ENCODE peak calls at places on chromosome 15, in ten cellular contexts. X is nephron progenitor cell; M is cardiac muscle cell; L is neural crest cell; B is CD8-positive, alpha-beta T cell; N is HepG2; K is A549; Z is GM23338; W is AG10803; H is epithelial cell of esophagus. Y is an unnamed sample.

GRCh38 chr15:43465105-43465504 is 27.9 kb downstream of the TP53BP1 start:
- DNase-seq in L (no peak), H (peak), B (no peak), W (peak), K (no peak), X (no peak), M (no peak), N (no peak), Z (no peak), Y (no peak)

GRCh38 chr15:67803996-67804843 is 21.1 kb upstream of the SKOR1 start:
- DNase-seq in H (no peak), B (no peak), X (no peak), M (no peak), L (no peak), W (no peak), N (peak), Z (peak), K (no peak), Y (no peak)

GRCh38 chr15:81296673-81297072 is 27.3 kb downstream of the STARD5 start:
- DNase-seq in L (no peak), K (no peak), B (peak), W (no peak), M (no peak), H (no peak), X (no peak), N (no peak), Z (no peak), Y (peak)

GRCh38 chr15:76310470-76311070 is 699 bp downstream of the ETFA start:
- DNase-seq in K (peak), N (no peak), W (peak), M (peak), L (peak), X (peak), Z (no peak), H (peak), B (no peak), Y (no peak)

GRCh38 chr15:72118400-72118978 is at the start of gene SENP8:
- DNase-seq in M (no peak), N (no peak), B (no peak), Z (peak), H (no peak), L (no peak), W (no peak), K (peak), X (peak), Y (no peak)

GRCh38 chr15:68305420-68305871 is 27.9 kb downstream of the FEM1B start:
- DNase-seq in L (no peak), K (no peak), N (no peak), Z (no peak), W (no peak), X (no peak), H (peak), M (no peak), B (no peak), Y (no peak)

GRCh38 chr15:83304861-83305661 is 20.6 kb upstream of the BNC1 start:
- DNase-seq in X (no peak), L (no peak), H (peak), B (no peak), M (no peak), N (no peak), K (no peak), W (no peak), Z (no peak), Y (no peak)

GRCh38 chr15:90463381-90463780 is 66.3 kb upstream of the CRTC3 start:
- DNase-seq in N (no peak), H (peak), W (peak), L (no peak), K (no peak), B (no peak), Z (no peak), X (no peak), M (no peak), Y (no peak)

GRCh38 chr15:56176996-56177395 is 66.7 kb downstream of the RFX7 start:
- DNase-seq in Z (no peak), H (peak), L (no peak), M (no peak), K (peak), N (no peak), B (no peak), W (no peak), X (no peak), Y (no peak)

GRCh38 chr15:88476635-88477038 is 9.1 kb downstream of the MRPS11 start:
- DNase-seq in M (peak), W (peak), H (peak), Z (peak), X (peak), N (peak), B (no peak), L (peak), K (peak), Y (peak)
- TF ChIP-seq CTCF in M (peak), W (peak), H (peak), Z (peak), X (peak), N (peak), B (peak), L (peak), K (peak), Y (peak)

GRCh38 chr15:39624806-39625205 is 43.9 kb downstream of the THBS1 start:
- DNase-seq in K (no peak), N (peak), W (peak), B (peak), Z (no peak), H (peak), X (no peak), L (no peak), M (no peak), Y (no peak)
- TF ChIP-seq CTCF in K (no peak), N (no peak), W (peak), B (no peak), Z (no peak), H (no peak), X (no peak), L (no peak), M (no peak), Y (no peak)

DNA sequence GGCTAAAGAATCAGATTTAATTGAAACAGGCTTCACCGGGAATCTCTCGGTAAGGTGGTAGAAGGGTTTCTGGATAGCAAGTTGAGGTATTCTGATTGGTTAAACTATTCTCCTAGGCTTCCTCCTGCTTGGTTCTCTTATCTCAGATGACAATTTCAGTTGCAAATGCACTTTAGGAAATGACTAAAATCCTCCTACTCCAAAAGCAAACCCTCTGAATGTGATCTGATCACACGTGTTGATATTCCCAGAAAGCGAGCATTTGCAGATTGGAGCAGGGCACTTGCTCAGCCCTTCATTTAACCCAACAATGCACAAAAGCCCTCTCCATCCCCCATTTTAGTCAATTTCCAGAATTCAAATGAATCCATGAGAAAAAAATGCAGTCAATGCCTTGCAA is 55.6 kb upstream of the ICE2 start:
- DNase-seq in H (no peak), Z (no peak), M (no peak), K (no peak), L (no peak), X (no peak), B (no peak), N (no peak), W (no peak), Y (no peak)
- TF ChIP-seq CTCF in H (no peak), Z (no peak), M (no peak), K (no peak), L (no peak), X (no peak), B (no peak), N (no peak), W (no peak), Y (no peak)

GRCh38 chr15:85614059-85614458 is 180.7 kb downstream of the KLHL25 start:
- DNase-seq in H (no peak), L (no peak), W (no peak), K (no peak), N (no peak), M (no peak), X (no peak), Z (no peak), B (no peak), Y (no peak)

GRCh38 chr15:85620321-85621044 is 174.2 kb downstream of the KLHL25 start:
- DNase-seq in W (peak), N (no peak), B (no peak), M (no peak), L (no peak), X (no peak), K (no peak), H (peak), Z (no peak), Y (no peak)

GRCh38 chr15:85618956-85619491 is 175.7 kb downstream of the KLHL25 start:
- DNase-seq in K (no peak), M (peak), H (peak), W (peak), B (no peak), Z (peak), X (peak), L (peak), N (no peak), Y (no peak)

GRCh38 chr15:85616549-85616948 is 178.2 kb downstream of the KLHL25 start:
- DNase-seq in B (no peak), N (no peak), L (no peak), X (no peak), K (no peak), Z (no peak), M (no peak), W (peak), H (no peak), Y (no peak)

DNA sequence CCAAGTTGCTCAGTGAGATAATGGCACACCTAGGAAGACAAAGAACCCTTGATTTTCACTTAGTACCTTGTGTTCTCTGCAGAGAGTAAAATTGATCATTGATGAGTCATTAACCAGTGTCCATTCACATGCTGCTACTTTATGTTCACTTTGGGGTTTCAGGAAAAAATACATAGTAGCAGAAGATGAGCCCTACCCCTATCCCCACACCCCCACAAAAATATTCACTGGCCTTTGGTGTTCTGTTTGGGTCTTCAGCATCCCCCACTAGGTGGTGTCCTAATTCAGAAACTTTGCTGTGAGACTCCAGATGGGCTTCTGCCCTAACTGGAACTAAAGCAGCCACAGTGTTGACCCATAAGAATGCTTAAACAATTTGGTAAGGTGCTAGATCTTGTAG is 178.8 kb downstream of the KLHL25 start:
- DNase-seq in W (peak), M (peak), L (no peak), N (peak), Z (peak), B (no peak), X (no peak), K (peak), H (no peak), Y (peak)
- TF ChIP-seq CTCF in W (peak), M (peak), L (peak), N (peak), Z (peak), B (peak), X (peak), K (peak), H (peak), Y (peak)

DNA sequence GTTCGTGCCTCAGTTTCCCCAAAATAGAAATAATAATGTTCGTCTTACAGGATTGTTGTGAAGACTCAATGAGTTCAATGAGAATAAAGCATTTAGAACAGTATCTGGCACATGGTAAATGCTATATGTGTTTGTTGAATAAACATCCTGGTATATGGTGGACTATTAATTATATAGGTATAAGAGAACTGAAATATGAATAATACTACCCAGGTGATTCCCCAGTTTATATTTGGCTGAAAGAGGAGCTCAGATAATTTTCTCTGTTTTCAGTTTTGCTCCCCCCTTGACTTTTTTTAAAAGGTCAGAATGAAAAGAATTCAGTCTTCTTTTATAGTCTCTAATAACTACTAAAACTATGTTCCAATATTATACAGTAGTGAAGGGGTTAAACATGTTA is 46.9 kb downstream of the USP8 start:
- DNase-seq in B (no peak), M (no peak), H (no peak), W (no peak), K (no peak), N (no peak), Z (no peak), L (no peak), X (no peak), Y (no peak)
- TF ChIP-seq CTCF in B (no peak), M (no peak), H (no peak), W (no peak), K (no peak), N (no peak), Z (no peak), L (no peak), X (no peak), Y (no peak)

DNA sequence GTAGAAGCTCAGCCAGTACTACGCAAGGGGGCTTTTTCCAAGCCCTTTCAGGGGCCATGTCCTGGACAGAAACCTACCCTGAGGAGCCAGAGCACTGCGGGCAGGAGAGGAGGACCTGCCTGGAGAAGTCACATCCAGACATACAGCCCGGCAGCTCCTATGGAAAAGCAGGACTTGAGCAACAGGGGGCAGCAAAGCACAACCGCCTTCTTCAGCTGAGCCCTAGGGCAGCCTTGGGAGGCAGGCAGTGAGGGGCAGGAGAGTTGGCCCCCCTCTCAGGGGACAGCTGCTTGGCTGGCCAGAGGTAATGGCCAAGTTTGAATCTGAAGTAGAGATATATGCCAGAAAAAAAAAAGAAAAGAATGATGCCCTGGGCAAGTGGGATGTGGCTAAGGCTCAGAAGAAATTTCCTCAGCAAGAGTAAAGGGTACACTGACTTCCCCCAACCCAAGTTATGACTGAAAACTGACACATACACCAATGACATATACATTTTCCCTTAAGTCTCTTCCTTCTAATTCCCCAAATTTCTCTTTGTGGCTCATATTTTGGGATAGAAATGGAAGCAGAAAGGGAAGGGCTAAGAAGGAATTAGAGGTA is 56.9 kb downstream of the CYP19A1 start:
- DNase-seq in W (peak), N (peak), X (peak), L (peak), H (peak), B (no peak), K (peak), Z (peak), M (peak), Y (peak)
- TF ChIP-seq CTCF in W (peak), N (peak), X (peak), L (peak), H (peak), B (no peak), K (peak), Z (peak), M (peak), Y (peak)

DNA sequence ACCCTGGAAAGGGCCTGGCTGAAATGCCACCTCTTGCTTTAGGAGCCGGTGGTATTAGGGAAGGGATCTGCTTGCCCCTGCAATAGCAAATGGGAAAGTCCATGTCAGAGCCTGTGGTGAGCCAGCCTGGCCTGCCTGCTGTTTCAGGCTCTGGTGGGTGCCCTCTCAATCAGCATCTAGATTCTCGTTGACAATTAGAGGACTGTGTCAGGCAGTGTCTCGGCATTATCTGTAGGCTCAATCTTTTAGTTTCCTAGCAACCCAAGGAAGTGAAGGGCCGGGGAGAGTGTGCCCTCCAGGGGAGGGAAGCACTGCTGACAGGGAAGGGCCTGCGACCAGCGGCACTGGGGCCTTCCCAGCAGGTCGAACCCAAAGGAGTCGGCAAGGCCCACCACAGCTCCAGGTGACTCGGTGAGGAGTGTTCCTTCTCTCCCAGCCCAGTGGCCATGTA is 42.1 kb downstream of the TLE3 start:
- DNase-seq in H (no peak), N (no peak), B (no peak), Z (no peak), W (no peak), M (no peak), X (no peak), L (no peak), K (no peak), Y (no peak)
- TF ChIP-seq CTCF in H (no peak), N (no peak), B (no peak), Z (no peak), W (no peak), M (no peak), X (no peak), L (no peak), K (no peak), Y (no peak)

DNA sequence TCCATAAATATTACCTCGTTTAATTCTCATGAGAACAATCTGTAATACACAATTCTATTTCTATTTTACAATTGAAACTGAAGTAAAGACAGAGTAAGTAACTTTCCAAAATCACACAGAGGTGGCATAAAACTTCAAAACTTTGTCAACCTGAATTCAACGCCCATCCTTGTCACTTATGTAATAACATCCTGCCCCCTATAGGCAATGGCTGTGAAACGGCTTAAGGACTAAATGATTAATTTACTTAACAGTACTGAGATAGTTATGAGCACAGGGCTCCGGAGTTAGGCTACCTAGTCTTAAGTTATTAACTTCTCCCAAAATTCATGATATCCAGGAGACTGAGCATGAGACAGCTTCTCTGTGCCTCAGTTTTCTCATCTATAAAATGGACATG is 293.1 kb upstream of the CHRM5 start:
- DNase-seq in K (peak), X (no peak), N (no peak), L (no peak), M (peak), W (peak), B (no peak), Z (peak), H (peak), Y (no peak)
- TF ChIP-seq CTCF in K (peak), X (peak), N (no peak), L (peak), M (peak), W (peak), B (no peak), Z (peak), H (peak), Y (peak)

Y was measured in endothelial cell.